ENCODE peak calls at places on chromosome 10, in six cellular contexts. One of them, this sample, is unnamed.

GRCh38 chr10:12638103-12638502 is 288.8 kb downstream of the CAMK1D start:
- DNase-seq in tibial nerve: no peak
- DNase-seq in GM04504: peak
- DNase-seq in bronchial epithelial cell: no peak
- DNase-seq in NCI-H446 treated with DMSO at 0.1 percent for 48 hours: peak
- DNase-seq in mucosa of gallbladder: peak
- DNase-seq in this sample: no peak

GRCh38 chr10:77614778-77615625 is 22.6 kb downstream of the KCNMA1 start:
- DNase-seq in tibial nerve: no peak
- DNase-seq in GM04504: no peak
- DNase-seq in bronchial epithelial cell: peak
- DNase-seq in NCI-H446 treated with DMSO at 0.1 percent for 48 hours: no peak
- DNase-seq in mucosa of gallbladder: no peak
- DNase-seq in this sample: no peak

GRCh38 chr10:93568105-93568390 is 1.6 kb downstream of the FFAR4 start:
- DNase-seq in tibial nerve: no peak
- DNase-seq in GM04504: no peak
- DNase-seq in bronchial epithelial cell: no peak
- DNase-seq in NCI-H446 treated with DMSO at 0.1 percent for 48 hours: no peak
- DNase-seq in mucosa of gallbladder: no peak
- DNase-seq in this sample: no peak

GRCh38 chr10:12512292-12513002 is 163.1 kb downstream of the CAMK1D start:
- DNase-seq in tibial nerve: no peak
- DNase-seq in GM04504: no peak
- DNase-seq in bronchial epithelial cell: no peak
- DNase-seq in NCI-H446 treated with DMSO at 0.1 percent for 48 hours: no peak
- DNase-seq in mucosa of gallbladder: no peak
- DNase-seq in this sample: no peak

GRCh38 chr10:96850825-96851224 is 18.7 kb downstream of the LCOR start:
- DNase-seq in tibial nerve: no peak
- DNase-seq in GM04504: peak
- DNase-seq in bronchial epithelial cell: peak
- DNase-seq in NCI-H446 treated with DMSO at 0.1 percent for 48 hours: no peak
- DNase-seq in mucosa of gallbladder: no peak
- DNase-seq in this sample: no peak

GRCh38 chr10:124609698-124610097 is 134.5 kb downstream of the FAM53B start:
- DNase-seq in tibial nerve: no peak
- DNase-seq in GM04504: no peak
- DNase-seq in bronchial epithelial cell: no peak
- DNase-seq in NCI-H446 treated with DMSO at 0.1 percent for 48 hours: no peak
- DNase-seq in mucosa of gallbladder: no peak
- DNase-seq in this sample: no peak

GRCh38 chr10:50395279-50395678 is 144.0 kb upstream of the ASAH2 start:
- DNase-seq in tibial nerve: no peak
- DNase-seq in GM04504: no peak
- DNase-seq in bronchial epithelial cell: peak
- DNase-seq in NCI-H446 treated with DMSO at 0.1 percent for 48 hours: no peak
- DNase-seq in mucosa of gallbladder: peak
- DNase-seq in this sample: no peak

GRCh38 chr10:103265712-103266329 is 11.1 kb upstream of the INA start:
- DNase-seq in tibial nerve: peak
- DNase-seq in GM04504: peak
- DNase-seq in bronchial epithelial cell: peak
- DNase-seq in NCI-H446 treated with DMSO at 0.1 percent for 48 hours: no peak
- DNase-seq in mucosa of gallbladder: peak
- DNase-seq in this sample: peak

GRCh38 chr10:4202936-4203335 is 417.9 kb upstream of the KLF6 start:
- DNase-seq in tibial nerve: no peak
- DNase-seq in GM04504: no peak
- DNase-seq in bronchial epithelial cell: no peak
- DNase-seq in NCI-H446 treated with DMSO at 0.1 percent for 48 hours: peak
- DNase-seq in mucosa of gallbladder: no peak
- DNase-seq in this sample: no peak

GRCh38 chr10:21989453-21990154 is 13.9 kb downstream of the DNAJC1 start:
- DNase-seq in tibial nerve: no peak
- DNase-seq in GM04504: peak
- DNase-seq in bronchial epithelial cell: peak
- DNase-seq in NCI-H446 treated with DMSO at 0.1 percent for 48 hours: peak
- DNase-seq in mucosa of gallbladder: peak
- DNase-seq in this sample: peak

GRCh38 chr10:112816033-112816430 is 134.0 kb upstream of the TCF7L2 start:
- DNase-seq in tibial nerve: no peak
- DNase-seq in GM04504: no peak
- DNase-seq in bronchial epithelial cell: no peak
- DNase-seq in NCI-H446 treated with DMSO at 0.1 percent for 48 hours: no peak
- DNase-seq in mucosa of gallbladder: no peak
- DNase-seq in this sample: no peak

GRCh38 chr10:43574906-43575305 is 490 bp upstream of the ZNF239 start:
- DNase-seq in tibial nerve: no peak
- DNase-seq in GM04504: no peak
- DNase-seq in bronchial epithelial cell: no peak
- DNase-seq in NCI-H446 treated with DMSO at 0.1 percent for 48 hours: no peak
- DNase-seq in mucosa of gallbladder: no peak
- DNase-seq in this sample: no peak

GRCh38 chr10:101380353-101381017 is 26.5 kb downstream of the BTRC start:
- DNase-seq in tibial nerve: no peak
- DNase-seq in GM04504: no peak
- DNase-seq in bronchial epithelial cell: peak
- DNase-seq in NCI-H446 treated with DMSO at 0.1 percent for 48 hours: no peak
- DNase-seq in mucosa of gallbladder: no peak
- DNase-seq in this sample: no peak

GRCh38 chr10:104441601-104442000 is 88.0 kb downstream of the CFAP58 start:
- DNase-seq in tibial nerve: no peak
- DNase-seq in GM04504: peak
- DNase-seq in bronchial epithelial cell: peak
- DNase-seq in NCI-H446 treated with DMSO at 0.1 percent for 48 hours: no peak
- DNase-seq in mucosa of gallbladder: no peak
- DNase-seq in this sample: peak

GRCh38 chr10:8048281-8049008 is 6.0 kb upstream of the GATA3 start:
- DNase-seq in tibial nerve: no peak
- DNase-seq in GM04504: no peak
- DNase-seq in bronchial epithelial cell: no peak
- DNase-seq in NCI-H446 treated with DMSO at 0.1 percent for 48 hours: no peak
- DNase-seq in mucosa of gallbladder: no peak
- DNase-seq in this sample: no peak

GRCh38 chr10:132677096-132677904 is 108.6 kb downstream of the NKX6-2 start:
- DNase-seq in tibial nerve: no peak
- DNase-seq in GM04504: no peak
- DNase-seq in bronchial epithelial cell: no peak
- DNase-seq in NCI-H446 treated with DMSO at 0.1 percent for 48 hours: no peak
- DNase-seq in mucosa of gallbladder: no peak
- DNase-seq in this sample: no peak

GRCh38 chr10:77297370-77297692 is 340.3 kb downstream of the KCNMA1 start:
- DNase-seq in tibial nerve: no peak
- DNase-seq in GM04504: no peak
- DNase-seq in bronchial epithelial cell: peak
- DNase-seq in NCI-H446 treated with DMSO at 0.1 percent for 48 hours: peak
- DNase-seq in mucosa of gallbladder: no peak
- DNase-seq in this sample: no peak

GRCh38 chr10:15642095-15642494 is 77.6 kb downstream of the ITGA8 start:
- DNase-seq in tibial nerve: no peak
- DNase-seq in GM04504: peak
- DNase-seq in bronchial epithelial cell: no peak
- DNase-seq in NCI-H446 treated with DMSO at 0.1 percent for 48 hours: no peak
- DNase-seq in mucosa of gallbladder: no peak
- DNase-seq in this sample: no peak

GRCh38 chr10:96857613-96858012 is 25.5 kb downstream of the LCOR start:
- DNase-seq in tibial nerve: no peak
- DNase-seq in GM04504: no peak
- DNase-seq in bronchial epithelial cell: no peak
- DNase-seq in NCI-H446 treated with DMSO at 0.1 percent for 48 hours: no peak
- DNase-seq in mucosa of gallbladder: no peak
- DNase-seq in this sample: no peak

GRCh38 chr10:29616542-29616941 is 18.2 kb downstream of the SVIL start:
- DNase-seq in tibial nerve: no peak
- DNase-seq in GM04504: no peak
- DNase-seq in bronchial epithelial cell: no peak
- DNase-seq in NCI-H446 treated with DMSO at 0.1 percent for 48 hours: no peak
- DNase-seq in mucosa of gallbladder: no peak
- DNase-seq in this sample: no peak

GRCh38 chr10:77351386-77351785 is 286.2 kb downstream of the KCNMA1 start:
- DNase-seq in tibial nerve: no peak
- DNase-seq in GM04504: peak
- DNase-seq in bronchial epithelial cell: no peak
- DNase-seq in NCI-H446 treated with DMSO at 0.1 percent for 48 hours: no peak
- DNase-seq in mucosa of gallbladder: no peak
- DNase-seq in this sample: no peak

GRCh38 chr10:132297521-132297920 is 10.2 kb downstream of the STK32C start:
- DNase-seq in tibial nerve: no peak
- DNase-seq in GM04504: no peak
- DNase-seq in bronchial epithelial cell: no peak
- DNase-seq in NCI-H446 treated with DMSO at 0.1 percent for 48 hours: no peak
- DNase-seq in mucosa of gallbladder: no peak
- DNase-seq in this sample: no peak

GRCh38 chr10:15587271-15587670 is 132.5 kb downstream of the ITGA8 start:
- DNase-seq in tibial nerve: no peak
- DNase-seq in GM04504: no peak
- DNase-seq in bronchial epithelial cell: no peak
- DNase-seq in NCI-H446 treated with DMSO at 0.1 percent for 48 hours: no peak
- DNase-seq in mucosa of gallbladder: no peak
- DNase-seq in this sample: no peak

GRCh38 chr10:18145652-18146051 is 5.4 kb downstream of the CACNB2 start:
- DNase-seq in tibial nerve: no peak
- DNase-seq in GM04504: no peak
- DNase-seq in bronchial epithelial cell: no peak
- DNase-seq in NCI-H446 treated with DMSO at 0.1 percent for 48 hours: no peak
- DNase-seq in mucosa of gallbladder: no peak
- DNase-seq in this sample: no peak

GRCh38 chr10:7251696-7252465 is 159.0 kb downstream of the SFMBT2 start:
- DNase-seq in tibial nerve: no peak
- DNase-seq in GM04504: no peak
- DNase-seq in bronchial epithelial cell: no peak
- DNase-seq in NCI-H446 treated with DMSO at 0.1 percent for 48 hours: no peak
- DNase-seq in mucosa of gallbladder: no peak
- DNase-seq in this sample: no peak

GRCh38 chr10:116766241-116767198 is 24.2 kb upstream of the HSPA12A start:
- DNase-seq in tibial nerve: no peak
- DNase-seq in GM04504: no peak
- DNase-seq in bronchial epithelial cell: no peak
- DNase-seq in NCI-H446 treated with DMSO at 0.1 percent for 48 hours: no peak
- DNase-seq in mucosa of gallbladder: no peak
- DNase-seq in this sample: no peak

GRCh38 chr10:90321132-90321816 is 536.6 kb downstream of the HTR7 start:
- DNase-seq in tibial nerve: no peak
- DNase-seq in GM04504: no peak
- DNase-seq in bronchial epithelial cell: peak
- DNase-seq in NCI-H446 treated with DMSO at 0.1 percent for 48 hours: no peak
- DNase-seq in mucosa of gallbladder: no peak
- DNase-seq in this sample: no peak

This sample was measured in NCI-H460.